ENCODE peak calls at places on chromosomes 11 and 22, in nine cellular contexts. Z is NCI-H510A treated with DMSO at 0.1 percent for 48 hours; M is left lung; J is GM20000; S is kidney glomerular epithelial cell; U is adipocyte; D is immature natural killer cell; Q is choroid plexus epithelial cell; P is activated CD4-positive, alpha-beta T cell treated with anti-CD3 and anti-CD28 coated beads, Interleukin-2, amount 50 U/mL, for 1 hour. F is an unnamed sample.

GRCh38 chr11:120515186-120515723 is 3.7 kb downstream of the GRIK4 start:
- DNase-seq in Z (no peak), M (peak), J (no peak), S (no peak), U (no peak), D (no peak), Q (no peak), P (no peak), F (no peak)

GRCh38 chr11:105109855-105110750 is 29.5 kb downstream of the CARD18 start:
- DNase-seq in Z (no peak), M (no peak), J (no peak), S (peak), U (peak), D (no peak), Q (no peak), P (no peak), F (no peak)

GRCh38 chr11:122750047-122750446 is 88.3 kb upstream of the CRTAM start:
- DNase-seq in Z (no peak), M (no peak), J (no peak), S (no peak), U (no peak), D (no peak), Q (no peak), P (no peak), F (no peak)

GRCh38 chr11:92455221-92455790 is 230.7 kb downstream of the FAT3 start:
- DNase-seq in Z (peak), M (no peak), J (no peak), S (no peak), U (no peak), D (no peak), Q (no peak), P (no peak), F (no peak)

GRCh38 chr11:62725686-62726085 is 1.6 kb downstream of the HNRNPUL2 start:
- DNase-seq in Z (no peak), M (no peak), J (no peak), S (peak), U (peak), D (no peak), Q (no peak), P (no peak), F (peak)

GRCh38 chr22:41504397-41504796 is 35.5 kb downstream of the ACO2 start:
- DNase-seq in Z (no peak), M (no peak), J (no peak), S (no peak), U (no peak), D (no peak), Q (no peak), P (no peak), F (no peak)

GRCh38 chr11:34706709-34707461 is 86.0 kb downstream of the EHF start:
- DNase-seq in Z (no peak), M (no peak), J (no peak), S (no peak), U (no peak), D (peak), Q (no peak), P (no peak), F (no peak)

GRCh38 chr11:130451261-130452019 is 3.0 kb downstream of the ADAMTS15 start:
- DNase-seq in Z (no peak), M (no peak), J (no peak), S (peak), U (peak), D (no peak), Q (peak), P (no peak), F (no peak)

GRCh38 chr11:11969380-11970215 is 38.8 kb downstream of the DKK3 start:
- DNase-seq in Z (no peak), M (no peak), J (no peak), S (no peak), U (no peak), D (no peak), Q (no peak), P (no peak), F (no peak)

GRCh38 chr22:40203568-40203967 is 25.8 kb downstream of the TNRC6B start:
- DNase-seq in Z (peak), M (no peak), J (peak), S (no peak), U (peak), D (peak), Q (peak), P (peak), F (no peak)

GRCh38 chr22:34080501-34080900 is 160.2 kb upstream of the LARGE1 start:
- DNase-seq in Z (no peak), M (no peak), J (no peak), S (no peak), U (no peak), D (no peak), Q (no peak), P (no peak), F (no peak)

GRCh38 chr11:44340656-44341055 is 30.7 kb upstream of the ALX4 start:
- DNase-seq in Z (no peak), M (no peak), J (no peak), S (no peak), U (no peak), D (no peak), Q (no peak), P (no peak), F (no peak)

GRCh38 chr11:45930031-45930794 is 7.8 kb downstream of the LARGE2 start:
- DNase-seq in Z (peak), M (no peak), J (peak), S (no peak), U (no peak), D (peak), Q (no peak), P (peak), F (no peak)